ENCODE peak calls at places on chromosome 22, in six cellular contexts. N is neural progenitor cell, F is fibroblast of lung, K is A549, Q is thoracic aorta, T is GM12865. H is an unnamed sample.

GRCh38 chr22:34845391-34845790 is 220.6 kb upstream of the ISX start:
- DNase-seq in F (peak), Q (no peak), N (no peak), T (no peak), K (no peak), H (no peak)

GRCh38 chr22:23537421-23537820 is 42.7 kb downstream of the IGLL1 start:
- DNase-seq in F (no peak), T (no peak), K (no peak), Q (no peak), N (no peak), H (no peak)

GRCh38 chr22:35547993-35548761 is 7.5 kb downstream of the RASD2 start:
- DNase-seq in K (no peak), F (no peak), T (no peak), Q (no peak), N (peak), H (no peak)

GRCh38 chr22:24457894-24458293 is 30.5 kb downstream of the ADORA2A start:
- DNase-seq in K (no peak), Q (no peak), F (no peak), T (no peak), N (no peak), H (no peak)

GRCh38 chr22:32996702-32997101 is 61.5 kb downstream of the SYN3 start:
- DNase-seq in N (no peak), F (peak), Q (peak), T (no peak), K (peak), H (peak)

GRCh38 chr22:28435271-28435825 is 244.3 kb downstream of the TTC28 start:
- DNase-seq in F (no peak), T (no peak), N (no peak), Q (no peak), K (no peak), H (no peak)

GRCh38 chr22:50529416-50530279 is at the start of gene TYMP:
- DNase-seq in N (peak), F (peak), Q (no peak), K (no peak), T (peak), H (no peak)

GRCh38 chr22:27726726-27727449 is 74.7 kb downstream of the MN1 start:
- DNase-seq in F (peak), Q (no peak), N (no peak), T (no peak), K (peak), H (peak)

GRCh38 chr22:50418624-50419023 is 56.2 kb downstream of the SBF1 start:
- DNase-seq in K (no peak), F (no peak), N (no peak), Q (no peak), T (no peak), H (no peak)

GRCh38 chr22:39920134-39920743 is 19.4 kb downstream of the GRAP2 start:
- DNase-seq in N (no peak), Q (no peak), F (no peak), T (no peak), K (no peak), H (no peak)

GRCh38 chr22:41983516-41983915 is 14.3 kb downstream of the SEPTIN3 start:
- DNase-seq in T (no peak), F (no peak), K (no peak), N (no peak), Q (no peak), H (no peak)

GRCh38 chr22:20953668-20954500 is 13.2 kb upstream of the AIFM3 start:
- DNase-seq in F (peak), K (peak), N (no peak), Q (no peak), T (no peak), H (no peak)

GRCh38 chr22:46395145-46395544 is 59.6 kb downstream of the TRMU start:
- DNase-seq in K (no peak), N (no peak), T (no peak), Q (no peak), F (no peak), H (no peak)
- H3K4me3 ChIP-seq in K (no peak), N (no peak), T (no peak), Q (no peak), F (no peak), H (no peak)

GRCh38 chr22:25845985-25846745 is 104.2 kb downstream of the MYO18B start:
- DNase-seq in K (no peak), N (no peak), T (peak), F (no peak), Q (no peak), H (no peak)

GRCh38 chr22:25841775-25842174 is 99.8 kb downstream of the MYO18B start:
- DNase-seq in T (no peak), K (no peak), N (no peak), Q (no peak), F (no peak), H (no peak)

GRCh38 chr22:25843660-25844275 is 101.8 kb downstream of the MYO18B start:
- DNase-seq in N (no peak), Q (no peak), T (no peak), F (no peak), K (no peak), H (no peak)

GRCh38 chr22:25847451-25847850 is 105.5 kb downstream of the MYO18B start:
- DNase-seq in N (no peak), K (no peak), F (no peak), T (no peak), Q (no peak), H (no peak)

DNA sequence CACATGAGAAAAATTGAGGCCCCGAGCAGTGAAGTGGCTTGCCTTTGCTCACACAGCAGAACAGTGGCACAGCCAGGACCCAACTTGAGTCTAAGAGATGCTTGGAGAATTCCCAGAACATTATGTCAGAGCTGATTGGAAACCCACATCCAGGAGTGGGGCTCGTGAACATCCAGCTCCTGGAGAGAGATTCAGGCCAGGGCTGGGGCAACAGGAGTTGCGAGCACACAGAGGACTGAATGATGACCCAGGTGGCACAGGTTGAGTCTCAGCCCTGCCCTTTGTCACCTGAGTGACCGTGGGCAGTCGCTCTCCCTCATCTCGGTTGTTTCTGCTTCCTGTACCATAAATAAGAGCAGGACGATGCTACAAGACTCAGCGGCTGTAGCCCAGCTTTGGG is 102.6 kb downstream of the MYO18B start:
- DNase-seq in K (no peak), N (no peak), Q (no peak), T (no peak), F (no peak), H (no peak)
- TF ChIP-seq CTCF in K (no peak), N (no peak), Q (no peak), T (no peak), F (no peak), H (no peak)

GRCh38 chr22:29480262-29480511 is 169 bp downstream of the NEFH start:
- DNase-seq in N (no peak), F (no peak), K (no peak), T (no peak), Q (no peak), H (no peak)
- H3K4me3 ChIP-seq in N (peak), F (no peak), K (no peak), T (no peak), Q (peak), H (no peak)

GRCh38 chr22:22201185-22201924 is 43.2 kb upstream of the VPREB1 start:
- DNase-seq in T (peak), F (no peak), Q (no peak), K (peak), N (peak), H (no peak)
- TF ChIP-seq CTCF in T (peak), F (peak), Q (no peak), K (peak), N (peak), H (peak)

DNA sequence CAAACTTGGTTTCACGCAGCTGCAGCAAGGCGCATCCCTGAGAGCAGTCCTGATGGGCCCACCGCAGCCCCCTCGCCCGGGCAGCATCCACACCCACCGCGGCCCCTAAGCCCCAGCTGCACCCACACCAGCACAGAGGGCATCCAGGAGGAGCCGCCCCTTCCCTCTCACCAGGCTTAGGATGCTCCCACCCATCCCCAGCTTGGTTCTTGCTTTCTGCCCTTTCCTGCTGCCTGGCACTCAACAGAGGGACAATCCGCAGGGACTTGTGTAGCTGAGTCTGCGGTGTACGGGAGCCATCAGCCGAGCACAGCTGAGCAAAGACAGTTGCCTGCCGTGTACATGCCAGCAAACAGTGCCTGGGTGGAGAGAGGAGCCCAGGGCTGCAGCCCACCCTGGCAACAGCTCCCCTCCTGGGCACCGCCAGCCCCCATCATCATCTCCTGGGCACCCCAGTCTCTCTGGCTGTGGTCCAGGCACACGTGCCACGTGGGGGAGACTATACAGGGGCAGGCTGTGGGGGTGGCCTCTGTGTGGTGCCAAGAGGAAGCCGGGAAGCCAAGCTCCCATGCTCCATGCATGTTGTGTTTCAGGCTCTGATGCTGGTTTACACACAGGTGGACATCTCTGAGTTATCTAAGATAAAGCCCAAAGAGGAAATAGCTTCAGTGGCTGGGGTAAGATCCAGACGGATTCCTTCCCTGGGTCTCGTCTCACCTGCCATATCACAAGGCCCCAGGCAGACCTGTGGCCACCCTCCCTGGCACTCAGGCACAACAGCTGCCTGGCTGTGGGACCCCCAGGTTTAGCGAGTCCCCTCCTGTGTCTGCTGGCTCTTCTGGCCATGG is 36.1 kb upstream of the GNB1L start:
- DNase-seq in T (no peak), K (no peak), Q (no peak), N (no peak), F (no peak), H (no peak)
- H3K4me3 ChIP-seq in T (no peak), K (no peak), Q (no peak), N (no peak), F (no peak), H (no peak)